ENCODE peak calls at places on chromosomes 2 and 18, in four cellular contexts. One of them, this sample, is unnamed.

GRCh38 chr2:98484121-98484557 is 39.5 kb downstream of the INPP4A start:
- DNase-seq in K562: no peak
- DNase-seq in HepG2: peak; percentile 80
- DNase-seq in GM12878: no peak
- DNase-seq in this sample: no peak

GRCh38 chr2:35495182-35495581 is 860.4 kb upstream of the CRIM1 start:
- DNase-seq in K562: no peak
- DNase-seq in HepG2: no peak
- DNase-seq in GM12878: no peak
- DNase-seq in this sample: no peak

GRCh38 chr2:74735544-74735943 is 81.5 kb downstream of the SEMA4F start:
- DNase-seq in K562: no peak
- DNase-seq in HepG2: no peak
- DNase-seq in GM12878: no peak
- DNase-seq in this sample: no peak

GRCh38 chr2:121104721-121105141 is 180.3 kb downstream of the TFCP2L1 start:
- DNase-seq in K562: no peak
- DNase-seq in HepG2: no peak
- DNase-seq in GM12878: no peak
- DNase-seq in this sample: peak; percentile 22

GRCh38 chr2:225041871-225042799 is at the start of gene DOCK10:
- DNase-seq in K562: no peak
- DNase-seq in HepG2: no peak
- DNase-seq in GM12878: no peak
- DNase-seq in this sample: peak; percentile 39

GRCh38 chr2:118216224-118216623 is 128.0 kb downstream of the INSIG2 start:
- DNase-seq in K562: no peak
- DNase-seq in HepG2: no peak
- DNase-seq in GM12878: no peak
- DNase-seq in this sample: no peak

GRCh38 chr2:241799522-241800197 is 9.3 kb upstream of the NEU4 start:
- DNase-seq in K562: no peak
- DNase-seq in HepG2: no peak
- DNase-seq in GM12878: no peak
- DNase-seq in this sample: no peak

GRCh38 chr2:165425556-165425955 is 43.9 kb upstream of the CSRNP3 start:
- DNase-seq in K562: no peak
- DNase-seq in HepG2: no peak
- DNase-seq in GM12878: no peak
- DNase-seq in this sample: no peak

GRCh38 chr2:163637876-163638275 is 97.9 kb downstream of the FIGN start:
- DNase-seq in K562: no peak
- DNase-seq in HepG2: no peak
- DNase-seq in GM12878: no peak
- DNase-seq in this sample: no peak

GRCh38 chr2:119468154-119468955 is 36.7 kb downstream of the TMEM37 start:
- DNase-seq in K562: no peak
- DNase-seq in HepG2: no peak
- DNase-seq in GM12878: no peak
- DNase-seq in this sample: no peak

GRCh38 chr2:100197643-100198153 is 55.3 kb upstream of the AFF3 start:
- DNase-seq in K562: peak; percentile 46
- DNase-seq in HepG2: no peak
- DNase-seq in GM12878: no peak
- DNase-seq in this sample: peak; percentile 58

GRCh38 chr2:3608373-3609278 is 13.7 kb downstream of the COLEC11 start:
- DNase-seq in K562: no peak
- DNase-seq in HepG2: no peak
- DNase-seq in GM12878: no peak
- DNase-seq in this sample: no peak

GRCh38 chr2:53913721-53914120 is 54.0 kb upstream of the GPR75 start:
- DNase-seq in K562: no peak
- DNase-seq in HepG2: no peak
- DNase-seq in GM12878: peak; percentile 2
- DNase-seq in this sample: no peak

GRCh38 chr2:58334414-58334813 is 93.3 kb upstream of the FANCL start:
- DNase-seq in K562: no peak
- DNase-seq in HepG2: no peak
- DNase-seq in GM12878: no peak
- DNase-seq in this sample: no peak

GRCh38 chr18:62018761-62019041 is 125.9 kb upstream of the RNF152 start:
- DNase-seq in K562: no peak
- DNase-seq in HepG2: no peak
- DNase-seq in GM12878: no peak
- DNase-seq in this sample: no peak

GRCh38 chr18:25669741-25670140 is 317.8 kb upstream of the ZNF521 start:
- DNase-seq in K562: no peak
- DNase-seq in HepG2: no peak
- DNase-seq in GM12878: no peak
- DNase-seq in this sample: no peak

GRCh38 chr2:212727751-212728150 is 189.1 kb upstream of the ERBB4 start:
- DNase-seq in K562: no peak
- DNase-seq in HepG2: no peak
- DNase-seq in GM12878: peak; percentile 53
- DNase-seq in this sample: no peak

GRCh38 chr2:222608081-222608480 is 47.8 kb downstream of the FARSB start:
- DNase-seq in K562: no peak
- DNase-seq in HepG2: no peak
- DNase-seq in GM12878: no peak
- DNase-seq in this sample: no peak

GRCh38 chr2:10271946-10272345 is 30.8 kb upstream of the HPCAL1 start:
- DNase-seq in K562: no peak
- DNase-seq in HepG2: peak; percentile 39
- DNase-seq in GM12878: no peak
- DNase-seq in this sample: peak; percentile 0

GRCh38 chr2:240351826-240352426 is 83.5 kb upstream of the GPC1 start:
- DNase-seq in K562: no peak
- DNase-seq in HepG2: no peak
- DNase-seq in GM12878: no peak
- DNase-seq in this sample: no peak

GRCh38 chr2:238083919-238084318 is 16.2 kb upstream of the ESPNL start:
- DNase-seq in K562: no peak
- DNase-seq in HepG2: no peak
- DNase-seq in GM12878: no peak
- DNase-seq in this sample: no peak

GRCh38 chr18:14086459-14087231 is 45.6 kb downstream of the ZNF519 start:
- DNase-seq in K562: peak; percentile 32
- DNase-seq in HepG2: peak; percentile 50
- DNase-seq in GM12878: no peak
- DNase-seq in this sample: peak; percentile 47

GRCh38 chr18:36947820-36948348 is 119.0 kb downstream of the KIAA1328 start:
- DNase-seq in K562: no peak
- DNase-seq in HepG2: no peak
- DNase-seq in GM12878: no peak
- DNase-seq in this sample: peak; percentile 56

GRCh38 chr2:54624611-54625071 is 98.8 kb upstream of the EML6 start:
- DNase-seq in K562: no peak
- DNase-seq in HepG2: no peak
- DNase-seq in GM12878: no peak
- DNase-seq in this sample: no peak

DNA sequence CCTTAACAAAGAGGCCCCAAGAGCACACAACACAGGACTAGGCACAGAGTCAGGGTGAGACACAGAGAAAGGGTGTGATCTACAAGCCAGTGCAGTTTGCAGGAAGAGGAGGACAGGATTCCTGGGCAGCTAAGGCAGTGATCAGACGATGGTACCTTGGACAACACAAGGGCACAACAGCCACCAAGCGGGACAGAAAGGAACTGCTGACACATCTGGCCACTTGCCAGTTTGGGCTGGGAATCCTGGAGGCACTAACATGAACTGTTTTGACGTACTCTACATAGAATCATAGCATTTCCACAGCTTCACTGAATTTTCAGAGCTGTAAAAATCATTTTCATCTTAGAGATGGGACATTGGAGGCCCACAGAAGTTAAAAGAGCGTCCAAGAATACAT is 221.5 kb upstream of the SLC35G4 start:
- DNase-seq in K562: peak; percentile 47
- DNase-seq in HepG2: peak; percentile 76
- DNase-seq in GM12878: no peak
- DNase-seq in this sample: peak; percentile 45
- TF ChIP-seq ATF2 in K562: no peak
- TF ChIP-seq ATF2 in HepG2: no peak
- TF ChIP-seq ATF2 in GM12878: no peak
- TF ChIP-seq ATF2 in this sample: no peak

GRCh38 chr2:152241956-152242355 is 66.4 kb upstream of the STAM2 start:
- DNase-seq in K562: no peak
- DNase-seq in HepG2: no peak
- DNase-seq in GM12878: no peak
- DNase-seq in this sample: no peak

GRCh38 chr2:152234277-152234676 is 58.7 kb upstream of the STAM2 start:
- DNase-seq in K562: no peak
- DNase-seq in HepG2: no peak
- DNase-seq in GM12878: no peak
- DNase-seq in this sample: no peak

GRCh38 chr2:152240559-152241231 is 65.1 kb upstream of the STAM2 start:
- DNase-seq in K562: no peak
- DNase-seq in HepG2: no peak
- DNase-seq in GM12878: no peak
- DNase-seq in this sample: no peak

GRCh38 chr2:152238021-152238420 is 62.5 kb upstream of the STAM2 start:
- DNase-seq in K562: no peak
- DNase-seq in HepG2: no peak
- DNase-seq in GM12878: no peak
- DNase-seq in this sample: no peak

GRCh38 chr2:152236191-152236925 is 60.8 kb upstream of the STAM2 start:
- DNase-seq in K562: no peak
- DNase-seq in HepG2: no peak
- DNase-seq in GM12878: no peak
- DNase-seq in this sample: no peak
- TF ChIP-seq TCF7 in K562: no peak
- TF ChIP-seq TCF7 in HepG2: no peak
- TF ChIP-seq TCF7 in GM12878: no peak
- TF ChIP-seq TCF7 in this sample: no peak

DNA sequence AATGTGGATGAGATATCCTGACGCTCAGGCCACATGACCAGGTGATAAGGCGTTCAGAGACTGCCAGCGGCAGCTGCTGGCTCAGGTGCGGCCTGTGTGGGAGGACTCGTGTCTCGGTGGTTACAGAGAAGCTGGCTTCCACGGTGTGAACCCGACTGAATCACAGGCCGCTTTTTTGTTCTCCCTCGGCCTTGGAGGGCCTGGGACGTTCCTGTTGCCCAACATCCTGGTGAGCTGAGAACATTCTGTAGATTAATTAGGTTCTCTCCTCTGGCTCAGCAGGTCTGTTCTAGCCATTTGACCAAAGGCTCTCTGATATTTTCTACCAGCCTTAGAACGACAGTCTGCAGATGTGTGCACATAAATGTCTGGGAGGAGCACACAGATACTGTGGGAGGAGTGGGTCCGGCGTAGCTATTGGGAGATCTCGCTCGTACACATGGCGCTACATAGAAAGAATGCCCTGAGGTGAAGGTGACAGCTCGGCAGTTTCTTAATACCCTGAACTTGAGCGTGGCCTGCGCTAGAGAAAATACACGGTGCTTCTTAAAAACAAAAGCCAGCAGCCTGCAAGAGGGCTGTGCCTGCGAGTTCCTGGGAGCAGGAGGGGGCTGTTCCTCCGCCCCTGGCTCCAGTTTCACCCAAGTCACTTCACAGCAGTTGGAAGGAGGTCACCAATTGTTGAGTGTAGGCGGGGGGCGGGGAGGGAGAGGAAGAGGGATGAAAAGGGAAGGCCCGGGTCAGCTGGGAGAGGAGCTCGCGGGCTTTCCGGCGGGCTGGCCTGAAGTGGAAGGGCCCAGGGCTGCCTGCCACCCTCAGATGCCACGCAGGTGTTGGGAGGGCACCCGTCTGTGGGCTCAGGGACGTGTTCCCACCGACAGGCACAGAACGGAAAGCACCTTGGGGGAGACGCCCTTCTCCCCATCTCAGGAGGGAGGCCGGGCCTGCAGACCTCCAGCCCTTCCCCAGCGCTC is 124.6 kb upstream of the ZNF516 start:
- DNase-seq in K562: no peak
- DNase-seq in HepG2: no peak
- DNase-seq in GM12878: no peak
- DNase-seq in this sample: peak; percentile 65
- TF ChIP-seq ATF2 in K562: no peak
- TF ChIP-seq ATF2 in HepG2: no peak
- TF ChIP-seq ATF2 in GM12878: no peak
- TF ChIP-seq ATF2 in this sample: no peak

GRCh38 chr2:210252699-210253606 is 27.7 kb upstream of the ACADL start:
- DNase-seq in K562: no peak
- DNase-seq in HepG2: no peak
- DNase-seq in GM12878: no peak
- DNase-seq in this sample: no peak

DNA sequence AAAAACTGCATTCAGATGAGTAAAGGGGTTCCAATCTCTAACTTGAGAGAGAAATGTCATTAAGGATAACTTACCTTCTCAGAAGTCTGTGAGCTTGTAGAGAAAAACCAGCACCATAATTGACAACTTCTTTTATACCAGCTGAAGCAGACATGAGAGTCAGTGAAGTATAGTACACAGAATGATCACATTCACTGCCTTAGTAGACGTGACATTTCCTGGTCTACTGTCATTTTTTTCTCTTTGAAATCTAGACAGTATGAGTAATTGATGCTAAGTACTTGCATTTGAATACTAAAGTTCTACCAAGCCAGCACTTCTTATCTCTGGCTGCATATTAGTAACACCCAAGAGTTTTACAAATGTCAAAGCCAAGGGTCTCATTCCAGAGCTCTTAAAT is 25.3 kb upstream of the ACADL start:
- DNase-seq in K562: no peak
- DNase-seq in HepG2: no peak
- DNase-seq in GM12878: no peak
- DNase-seq in this sample: no peak
- TF ChIP-seq TCF7 in K562: no peak
- TF ChIP-seq TCF7 in HepG2: no peak
- TF ChIP-seq TCF7 in GM12878: no peak
- TF ChIP-seq TCF7 in this sample: no peak

GRCh38 chr2:236168110-236169067 is at the start of gene GBX2:
- DNase-seq in K562: peak; percentile 94
- DNase-seq in HepG2: no peak
- DNase-seq in GM12878: no peak
- DNase-seq in this sample: peak; percentile 90
- TF ChIP-seq ATF2 in K562: no peak
- TF ChIP-seq ATF2 in HepG2: no peak
- TF ChIP-seq ATF2 in GM12878: no peak
- TF ChIP-seq ATF2 in this sample: peak; percentile 19

GRCh38 chr2:133107436-133107835 is 437.4 kb upstream of the LYPD1 start:
- DNase-seq in K562: no peak
- DNase-seq in HepG2: no peak
- DNase-seq in GM12878: no peak
- DNase-seq in this sample: no peak

GRCh38 chr2:133110201-133110600 is 440.2 kb upstream of the LYPD1 start:
- DNase-seq in K562: no peak
- DNase-seq in HepG2: no peak
- DNase-seq in GM12878: no peak
- DNase-seq in this sample: no peak

GRCh38 chr2:133109772-133110171 is 439.8 kb upstream of the LYPD1 start:
- DNase-seq in K562: no peak
- DNase-seq in HepG2: no peak
- DNase-seq in GM12878: no peak
- DNase-seq in this sample: no peak
- TF ChIP-seq TCF7 in K562: no peak
- TF ChIP-seq TCF7 in HepG2: no peak
- TF ChIP-seq TCF7 in GM12878: no peak
- TF ChIP-seq TCF7 in this sample: no peak

This sample was measured in WTC11.